ENCODE peak calls at places on chromosomes 13 and 19, in eight cellular contexts. One of them, this sample, is unnamed.

GRCh38 chr13:48902421-48902820 is 73.3 kb upstream of the FNDC3A start:
- DNase-seq in SK-N-SH: no peak
- DNase-seq in GM23338: peak; percentile 50
- DNase-seq in HCT116: no peak
- DNase-seq in MM.1S: no peak
- DNase-seq in hepatocyte: peak; percentile 27
- DNase-seq in PC-3: peak; percentile 37
- DNase-seq in OCI-LY7: no peak
- DNase-seq in this sample: peak; percentile 82

GRCh38 chr13:28346136-28346535 is 148.8 kb downstream of the FLT1 start:
- DNase-seq in OCI-LY7: no peak
- DNase-seq in SK-N-SH: no peak
- DNase-seq in MM.1S: no peak
- DNase-seq in PC-3: no peak
- DNase-seq in GM23338: peak; percentile 61
- DNase-seq in hepatocyte: no peak
- DNase-seq in HCT116: no peak
- DNase-seq in this sample: peak; percentile 15

GRCh38 chr19:48390188-48391099 is 907 bp downstream of the KDELR1 start:
- DNase-seq in HCT116: no peak
- DNase-seq in GM23338: peak; percentile 82
- DNase-seq in PC-3: no peak
- DNase-seq in SK-N-SH: peak; percentile 84
- DNase-seq in OCI-LY7: peak; percentile 81
- DNase-seq in hepatocyte: peak; percentile 88
- DNase-seq in MM.1S: peak; percentile 57
- DNase-seq in this sample: peak; percentile 83

GRCh38 chr13:77285098-77285497 is 41.8 kb downstream of the MYCBP2 start:
- DNase-seq in hepatocyte: no peak
- DNase-seq in SK-N-SH: no peak
- DNase-seq in OCI-LY7: no peak
- DNase-seq in PC-3: no peak
- DNase-seq in MM.1S: no peak
- DNase-seq in GM23338: no peak
- DNase-seq in HCT116: no peak
- DNase-seq in this sample: no peak

GRCh38 chr13:32905864-32906180 is 110.4 kb upstream of the KL start:
- DNase-seq in GM23338: no peak
- DNase-seq in HCT116: no peak
- DNase-seq in hepatocyte: no peak
- DNase-seq in OCI-LY7: no peak
- DNase-seq in PC-3: no peak
- DNase-seq in MM.1S: peak; percentile 14
- DNase-seq in SK-N-SH: no peak
- DNase-seq in this sample: no peak

GRCh38 chr13:92224052-92224821 is 825.8 kb downstream of the GPC5 start:
- DNase-seq in HCT116: no peak
- DNase-seq in OCI-LY7: no peak
- DNase-seq in MM.1S: peak; percentile 82
- DNase-seq in PC-3: no peak
- DNase-seq in SK-N-SH: no peak
- DNase-seq in GM23338: no peak
- DNase-seq in hepatocyte: peak; percentile 18
- DNase-seq in this sample: no peak

GRCh38 chr13:45623516-45624090 is 8.1 kb upstream of the ERICH6B start:
- DNase-seq in hepatocyte: no peak
- DNase-seq in SK-N-SH: peak; percentile 39
- DNase-seq in GM23338: peak; percentile 48
- DNase-seq in HCT116: peak; percentile 33
- DNase-seq in PC-3: peak; percentile 45
- DNase-seq in MM.1S: no peak
- DNase-seq in OCI-LY7: peak; percentile 14
- DNase-seq in this sample: peak; percentile 47

GRCh38 chr13:47117268-47117667 is 220.4 kb upstream of the HTR2A start:
- DNase-seq in SK-N-SH: no peak
- DNase-seq in HCT116: no peak
- DNase-seq in OCI-LY7: no peak
- DNase-seq in hepatocyte: peak; percentile 40
- DNase-seq in GM23338: no peak
- DNase-seq in PC-3: peak; percentile 68
- DNase-seq in MM.1S: no peak
- DNase-seq in this sample: no peak

GRCh38 chr19:42154471-42155323 is 22.5 kb upstream of the POU2F2 start:
- DNase-seq in GM23338: no peak
- DNase-seq in PC-3: no peak
- DNase-seq in HCT116: no peak
- DNase-seq in hepatocyte: no peak
- DNase-seq in MM.1S: no peak
- DNase-seq in OCI-LY7: peak; percentile 62
- DNase-seq in SK-N-SH: peak; percentile 41
- DNase-seq in this sample: no peak

GRCh38 chr13:51645154-51645650 is 60.9 kb downstream of the WDFY2 start:
- DNase-seq in MM.1S: no peak
- DNase-seq in SK-N-SH: no peak
- DNase-seq in HCT116: no peak
- DNase-seq in PC-3: no peak
- DNase-seq in GM23338: peak; percentile 65
- DNase-seq in OCI-LY7: peak; percentile 70
- DNase-seq in hepatocyte: peak; percentile 47
- DNase-seq in this sample: no peak

GRCh38 chr19:10736916-10737551 is 19.2 kb downstream of the DNM2 start:
- DNase-seq in hepatocyte: no peak
- DNase-seq in GM23338: peak; percentile 39
- DNase-seq in MM.1S: no peak
- DNase-seq in OCI-LY7: no peak
- DNase-seq in PC-3: no peak
- DNase-seq in HCT116: no peak
- DNase-seq in SK-N-SH: no peak
- DNase-seq in this sample: no peak

GRCh38 chr19:50739841-50740426 is 16.8 kb downstream of the CLEC11A start:
- DNase-seq in SK-N-SH: no peak
- DNase-seq in OCI-LY7: no peak
- DNase-seq in hepatocyte: no peak
- DNase-seq in GM23338: peak; percentile 85
- DNase-seq in HCT116: no peak
- DNase-seq in PC-3: no peak
- DNase-seq in MM.1S: no peak
- DNase-seq in this sample: peak; percentile 59

GRCh38 chr13:49759503-49759902 is 33.0 kb downstream of the KPNA3 start:
- DNase-seq in HCT116: no peak
- DNase-seq in MM.1S: no peak
- DNase-seq in SK-N-SH: no peak
- DNase-seq in GM23338: no peak
- DNase-seq in hepatocyte: no peak
- DNase-seq in PC-3: no peak
- DNase-seq in OCI-LY7: peak; percentile 53
- DNase-seq in this sample: no peak

GRCh38 chr13:63094717-63095116 is 1679.1 kb upstream of the PCDH20 start:
- DNase-seq in HCT116: no peak
- DNase-seq in hepatocyte: no peak
- DNase-seq in SK-N-SH: no peak
- DNase-seq in GM23338: no peak
- DNase-seq in PC-3: no peak
- DNase-seq in MM.1S: no peak
- DNase-seq in OCI-LY7: no peak
- DNase-seq in this sample: no peak

GRCh38 chr13:51453959-51454703 is 1.3 kb upstream of the INTS6 start:
- DNase-seq in OCI-LY7: peak; percentile 55
- DNase-seq in HCT116: no peak
- DNase-seq in SK-N-SH: peak; percentile 51
- DNase-seq in hepatocyte: peak; percentile 46
- DNase-seq in PC-3: peak; percentile 9
- DNase-seq in MM.1S: peak; percentile 7
- DNase-seq in GM23338: peak; percentile 53
- DNase-seq in this sample: peak; percentile 35

GRCh38 chr13:112449545-112449930 is 73.4 kb downstream of the SPACA7 start:
- DNase-seq in PC-3: no peak
- DNase-seq in OCI-LY7: no peak
- DNase-seq in hepatocyte: no peak
- DNase-seq in HCT116: no peak
- DNase-seq in MM.1S: no peak
- DNase-seq in SK-N-SH: peak; percentile 25
- DNase-seq in GM23338: no peak
- DNase-seq in this sample: no peak

GRCh38 chr13:56869671-56870070 is 271.0 kb upstream of the PRR20A start:
- DNase-seq in OCI-LY7: no peak
- DNase-seq in MM.1S: no peak
- DNase-seq in HCT116: no peak
- DNase-seq in hepatocyte: no peak
- DNase-seq in PC-3: no peak
- DNase-seq in SK-N-SH: no peak
- DNase-seq in GM23338: no peak
- DNase-seq in this sample: no peak

DNA sequence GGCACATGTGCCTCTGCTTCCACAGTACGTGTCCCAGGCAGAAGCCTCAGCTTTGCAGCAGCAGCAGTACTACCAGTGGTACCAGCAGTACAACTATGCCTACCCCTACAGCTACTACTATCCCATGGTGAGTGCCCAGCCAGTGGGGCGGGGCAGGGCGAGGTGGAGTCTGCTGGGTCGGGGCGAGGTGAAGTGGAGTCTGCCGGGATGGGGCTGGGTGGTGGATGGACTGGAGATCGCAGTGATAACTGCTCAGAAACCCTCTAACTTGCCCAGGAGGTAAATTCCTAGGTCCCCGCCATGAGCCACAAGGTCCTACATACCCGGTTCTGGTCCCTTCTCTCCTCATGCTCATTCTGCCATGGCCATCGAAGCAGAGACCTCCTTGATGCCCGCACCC is 3.6 kb downstream of the LENG8 start:
- DNase-seq in SK-N-SH: no peak
- DNase-seq in PC-3: no peak
- DNase-seq in MM.1S: no peak
- DNase-seq in GM23338: no peak
- DNase-seq in OCI-LY7: no peak
- DNase-seq in hepatocyte: no peak
- DNase-seq in HCT116: no peak
- DNase-seq in this sample: no peak
- H4K20me1 ChIP-seq in SK-N-SH: peaks cover 63% of the 10 kb centered on the region
- H4K20me1 ChIP-seq in PC-3: peaks cover 52% of the 10 kb centered on the region
- H4K20me1 ChIP-seq in MM.1S: peaks cover 19% of the 10 kb centered on the region
- H4K20me1 ChIP-seq in GM23338: peaks cover 29% of the 10 kb centered on the region
- H4K20me1 ChIP-seq in OCI-LY7: peaks cover 22% of the 10 kb centered on the region
- H4K20me1 ChIP-seq in hepatocyte: peaks cover 59% of the 10 kb centered on the region
- H4K20me1 ChIP-seq in HCT116: peaks cover 7% of the 10 kb centered on the region
- H4K20me1 ChIP-seq in this sample: peaks cover 62% of the 10 kb centered on the region

GRCh38 chr13:70104481-70104880 is 3.1 kb upstream of the ATXN8OS start:
- DNase-seq in SK-N-SH: no peak
- DNase-seq in hepatocyte: no peak
- DNase-seq in GM23338: no peak
- DNase-seq in HCT116: no peak
- DNase-seq in PC-3: no peak
- DNase-seq in MM.1S: no peak
- DNase-seq in OCI-LY7: no peak
- DNase-seq in this sample: no peak

GRCh38 chr13:70098669-70099068 is 9.0 kb upstream of the ATXN8OS start:
- DNase-seq in OCI-LY7: no peak
- DNase-seq in GM23338: peak; percentile 23
- DNase-seq in HCT116: peak; percentile 2
- DNase-seq in PC-3: peak; percentile 41
- DNase-seq in SK-N-SH: peak; percentile 8
- DNase-seq in MM.1S: peak; percentile 18
- DNase-seq in hepatocyte: peak; percentile 8
- DNase-seq in this sample: no peak
- TF ChIP-seq CTCF in OCI-LY7: peak; percentile 69
- TF ChIP-seq CTCF in GM23338: peak; percentile 64
- TF ChIP-seq CTCF in HCT116: no peak
- TF ChIP-seq CTCF in PC-3: peak; percentile 52
- TF ChIP-seq CTCF in SK-N-SH: peak; percentile 63
- TF ChIP-seq CTCF in MM.1S: peak; percentile 31
- TF ChIP-seq CTCF in hepatocyte: peak; percentile 60
- TF ChIP-seq CTCF in this sample: peak; percentile 54

GRCh38 chr19:17393914-17394313 is at the start of gene CCDC194:
- DNase-seq in MM.1S: no peak
- DNase-seq in HCT116: no peak
- DNase-seq in SK-N-SH: no peak
- DNase-seq in PC-3: no peak
- DNase-seq in GM23338: peak; percentile 39
- DNase-seq in hepatocyte: no peak
- DNase-seq in OCI-LY7: no peak
- DNase-seq in this sample: no peak
- TF ChIP-seq EZH2phosphoT487 in MM.1S: no peak
- TF ChIP-seq EZH2phosphoT487 in HCT116: no peak
- TF ChIP-seq EZH2phosphoT487 in SK-N-SH: no peak
- TF ChIP-seq EZH2phosphoT487 in PC-3: no peak
- TF ChIP-seq EZH2phosphoT487 in GM23338: no peak
- TF ChIP-seq EZH2phosphoT487 in hepatocyte: no peak
- TF ChIP-seq EZH2phosphoT487 in OCI-LY7: no peak
- TF ChIP-seq EZH2phosphoT487 in this sample: no peak

GRCh38 chr19:3365447-3366103 is 808 bp upstream of the NFIC start:
- DNase-seq in OCI-LY7: no peak
- DNase-seq in PC-3: peak; percentile 52
- DNase-seq in hepatocyte: no peak
- DNase-seq in GM23338: no peak
- DNase-seq in SK-N-SH: peak; percentile 82
- DNase-seq in HCT116: peak; percentile 40
- DNase-seq in MM.1S: no peak
- DNase-seq in this sample: no peak

GRCh38 chr19:3366761-3367571 is 583 bp downstream of the NFIC start:
- DNase-seq in OCI-LY7: no peak
- DNase-seq in HCT116: no peak
- DNase-seq in SK-N-SH: peak; percentile 86
- DNase-seq in PC-3: peak; percentile 15
- DNase-seq in hepatocyte: no peak
- DNase-seq in GM23338: no peak
- DNase-seq in MM.1S: no peak
- DNase-seq in this sample: peak; percentile 65

GRCh38 chr19:3367572-3368440 is 1.4 kb downstream of the NFIC start:
- DNase-seq in HCT116: no peak
- DNase-seq in GM23338: no peak
- DNase-seq in PC-3: no peak
- DNase-seq in MM.1S: no peak
- DNase-seq in SK-N-SH: peak; percentile 56
- DNase-seq in OCI-LY7: no peak
- DNase-seq in hepatocyte: no peak
- DNase-seq in this sample: no peak

GRCh38 chr19:3365093-3365446 is 1.3 kb upstream of the NFIC start:
- DNase-seq in hepatocyte: no peak
- DNase-seq in HCT116: no peak
- DNase-seq in GM23338: no peak
- DNase-seq in PC-3: no peak
- DNase-seq in SK-N-SH: no peak
- DNase-seq in MM.1S: no peak
- DNase-seq in OCI-LY7: no peak
- DNase-seq in this sample: no peak

DNA sequence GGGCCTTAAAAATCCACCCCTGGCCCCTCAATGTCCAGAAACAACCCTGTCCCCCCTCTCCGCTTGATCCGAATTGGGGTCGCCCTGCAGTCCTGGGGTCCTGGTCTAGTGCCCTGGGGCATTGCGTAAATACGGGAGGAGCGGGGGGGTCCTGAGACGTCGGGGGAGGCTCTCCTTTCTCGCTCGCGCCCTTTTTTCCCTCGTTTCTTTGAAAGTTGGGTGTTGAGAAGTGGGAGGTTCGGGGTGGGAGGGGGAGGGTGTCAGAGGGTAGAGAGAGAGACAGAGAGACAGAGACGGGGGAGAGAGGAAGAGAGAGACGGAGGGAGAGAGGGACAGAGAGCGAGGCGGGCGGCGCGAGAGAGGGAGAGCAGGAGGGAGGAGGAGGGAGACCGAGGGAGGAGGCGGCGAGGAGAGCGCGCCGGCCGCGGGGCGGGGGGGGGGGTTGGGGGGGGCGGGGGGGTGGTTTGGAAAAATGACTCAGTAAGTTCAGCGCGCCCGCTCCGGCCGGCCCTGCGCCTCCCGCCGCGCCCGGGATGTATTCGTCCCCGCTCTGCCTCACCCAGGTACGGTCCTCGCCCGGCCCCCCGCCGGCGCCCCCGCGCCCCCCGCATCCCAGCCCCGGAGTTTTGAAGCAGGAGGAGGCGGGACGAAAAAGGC is at the start of gene NFIC:
- DNase-seq in PC-3: peak; percentile 50
- DNase-seq in OCI-LY7: no peak
- DNase-seq in SK-N-SH: peak; percentile 84
- DNase-seq in MM.1S: no peak
- DNase-seq in GM23338: peak; percentile 77
- DNase-seq in HCT116: peak; percentile 51
- DNase-seq in hepatocyte: peak; percentile 75
- DNase-seq in this sample: peak; percentile 54
- H4K20me1 ChIP-seq in PC-3: no peaks in the 10 kb centered on the region
- H4K20me1 ChIP-seq in OCI-LY7: no peaks in the 10 kb centered on the region
- H4K20me1 ChIP-seq in SK-N-SH: peaks cover 51% of the 10 kb centered on the region
- H4K20me1 ChIP-seq in MM.1S: no peaks in the 10 kb centered on the region
- H4K20me1 ChIP-seq in GM23338: peaks cover 12% of the 10 kb centered on the region
- H4K20me1 ChIP-seq in HCT116: no peaks in the 10 kb centered on the region
- H4K20me1 ChIP-seq in hepatocyte: peaks cover 4% of the 10 kb centered on the region
- H4K20me1 ChIP-seq in this sample: peaks cover 37% of the 10 kb centered on the region